ENCODE peak calls at places on chromosomes 6 and 20, in nine cellular contexts. One of them, this sample, is unnamed. For H3K4me1, the result is how much of the 10 kb centered on the place peaks cover.

GRCh38 chr20:60192351-60192750 is 234.1 kb downstream of the CDH26 start:
- DNase-seq in GM23248: peak
- DNase-seq in PC-9: no peak
- DNase-seq in HepG2: no peak
- DNase-seq in A673: no peak
- DNase-seq in GM23338: no peak
- DNase-seq in neural progenitor cell: no peak
- DNase-seq in DND-41: no peak
- DNase-seq in astrocyte: no peak
- DNase-seq in this sample: no peak

GRCh38 chr6:5398530-5398929 is 137.2 kb downstream of the FARS2 start:
- DNase-seq in GM23248: peak
- DNase-seq in PC-9: peak
- DNase-seq in HepG2: peak
- DNase-seq in A673: peak
- DNase-seq in GM23338: peak
- DNase-seq in neural progenitor cell: peak
- DNase-seq in DND-41: no peak
- DNase-seq in astrocyte: peak
- DNase-seq in this sample: peak

GRCh38 chr6:54419885-54420284 is 111.6 kb downstream of the TINAG start:
- DNase-seq in GM23248: peak
- DNase-seq in PC-9: peak
- DNase-seq in HepG2: no peak
- DNase-seq in A673: peak
- DNase-seq in GM23338: no peak
- DNase-seq in neural progenitor cell: no peak
- DNase-seq in DND-41: no peak
- DNase-seq in astrocyte: peak
- DNase-seq in this sample: no peak

GRCh38 chr6:5115168-5115567 is 30.0 kb downstream of the PPP1R3G start:
- DNase-seq in GM23248: peak
- DNase-seq in PC-9: no peak
- DNase-seq in HepG2: peak
- DNase-seq in A673: peak
- DNase-seq in GM23338: no peak
- DNase-seq in neural progenitor cell: no peak
- DNase-seq in DND-41: no peak
- DNase-seq in astrocyte: no peak
- DNase-seq in this sample: no peak

GRCh38 chr20:9100721-9101120 is 31.8 kb downstream of the PLCB4 start:
- DNase-seq in GM23248: no peak
- DNase-seq in PC-9: no peak
- DNase-seq in HepG2: no peak
- DNase-seq in A673: no peak
- DNase-seq in GM23338: no peak
- DNase-seq in neural progenitor cell: no peak
- DNase-seq in DND-41: no peak
- DNase-seq in astrocyte: no peak
- DNase-seq in this sample: no peak

GRCh38 chr6:104784884-104785283 is 74.8 kb downstream of the HACE1 start:
- DNase-seq in GM23248: peak
- DNase-seq in PC-9: no peak
- DNase-seq in HepG2: no peak
- DNase-seq in A673: peak
- DNase-seq in GM23338: no peak
- DNase-seq in neural progenitor cell: no peak
- DNase-seq in DND-41: no peak
- DNase-seq in astrocyte: peak
- DNase-seq in this sample: no peak

GRCh38 chr20:50774515-50774914 is 20.3 kb upstream of the BCAS4 start:
- DNase-seq in GM23248: no peak
- DNase-seq in PC-9: no peak
- DNase-seq in HepG2: no peak
- DNase-seq in A673: no peak
- DNase-seq in GM23338: no peak
- DNase-seq in neural progenitor cell: no peak
- DNase-seq in DND-41: no peak
- DNase-seq in astrocyte: no peak
- DNase-seq in this sample: no peak

GRCh38 chr6:160995271-160995670 is 3.7 kb downstream of the MAP3K4 start:
- DNase-seq in GM23248: no peak
- DNase-seq in PC-9: no peak
- DNase-seq in HepG2: no peak
- DNase-seq in A673: no peak
- DNase-seq in GM23338: no peak
- DNase-seq in neural progenitor cell: no peak
- DNase-seq in DND-41: no peak
- DNase-seq in astrocyte: no peak
- DNase-seq in this sample: no peak

GRCh38 chr6:13395272-13396237 is 67.2 kb upstream of the TBC1D7 start:
- DNase-seq in GM23248: peak
- DNase-seq in PC-9: peak
- DNase-seq in HepG2: peak
- DNase-seq in A673: peak
- DNase-seq in GM23338: no peak
- DNase-seq in neural progenitor cell: no peak
- DNase-seq in DND-41: no peak
- DNase-seq in astrocyte: peak
- DNase-seq in this sample: no peak

GRCh38 chr6:43076093-43076927 is at the start of gene PTK7:
- DNase-seq in GM23248: peak
- DNase-seq in PC-9: no peak
- DNase-seq in HepG2: peak
- DNase-seq in A673: peak
- DNase-seq in GM23338: peak
- DNase-seq in neural progenitor cell: peak
- DNase-seq in DND-41: peak
- DNase-seq in astrocyte: no peak
- DNase-seq in this sample: no peak

GRCh38 chr20:48660788-48661187 is 167.0 kb downstream of the PREX1 start:
- DNase-seq in GM23248: no peak
- DNase-seq in PC-9: no peak
- DNase-seq in HepG2: no peak
- DNase-seq in A673: no peak
- DNase-seq in GM23338: no peak
- DNase-seq in neural progenitor cell: no peak
- DNase-seq in DND-41: no peak
- DNase-seq in astrocyte: no peak
- DNase-seq in this sample: no peak

GRCh38 chr6:43798688-43799444 is 28.9 kb downstream of the VEGFA start:
- DNase-seq in GM23248: peak
- DNase-seq in PC-9: peak
- DNase-seq in HepG2: peak
- DNase-seq in A673: no peak
- DNase-seq in GM23338: no peak
- DNase-seq in neural progenitor cell: no peak
- DNase-seq in DND-41: no peak
- DNase-seq in astrocyte: peak
- DNase-seq in this sample: peak

GRCh38 chr6:16752206-16752867 is 8.9 kb downstream of the ATXN1 start:
- DNase-seq in GM23248: peak
- DNase-seq in PC-9: peak
- DNase-seq in HepG2: peak
- DNase-seq in A673: peak
- DNase-seq in GM23338: no peak
- DNase-seq in neural progenitor cell: no peak
- DNase-seq in DND-41: no peak
- DNase-seq in astrocyte: peak
- DNase-seq in this sample: no peak

GRCh38 chr6:165823609-165824326 is 160.7 kb upstream of the PDE10A start:
- DNase-seq in GM23248: no peak
- DNase-seq in PC-9: no peak
- DNase-seq in HepG2: no peak
- DNase-seq in A673: no peak
- DNase-seq in GM23338: no peak
- DNase-seq in neural progenitor cell: no peak
- DNase-seq in DND-41: no peak
- DNase-seq in astrocyte: no peak
- DNase-seq in this sample: no peak

GRCh38 chr20:1327241-1327653 is 1.7 kb downstream of the SDCBP2 start:
- DNase-seq in GM23248: peak
- DNase-seq in PC-9: no peak
- DNase-seq in HepG2: no peak
- DNase-seq in A673: no peak
- DNase-seq in GM23338: no peak
- DNase-seq in neural progenitor cell: no peak
- DNase-seq in DND-41: peak
- DNase-seq in astrocyte: peak
- DNase-seq in this sample: no peak

GRCh38 chr6:54646551-54647300 is 199.8 kb upstream of the FAM83B start:
- DNase-seq in GM23248: no peak
- DNase-seq in PC-9: no peak
- DNase-seq in HepG2: no peak
- DNase-seq in A673: no peak
- DNase-seq in GM23338: no peak
- DNase-seq in neural progenitor cell: no peak
- DNase-seq in DND-41: no peak
- DNase-seq in astrocyte: peak
- DNase-seq in this sample: no peak

GRCh38 chr6:47200536-47201334 is 109.0 kb downstream of the TNFRSF21 start:
- DNase-seq in GM23248: no peak
- DNase-seq in PC-9: no peak
- DNase-seq in HepG2: peak
- DNase-seq in A673: no peak
- DNase-seq in GM23338: no peak
- DNase-seq in neural progenitor cell: no peak
- DNase-seq in DND-41: no peak
- DNase-seq in astrocyte: peak
- DNase-seq in this sample: no peak

GRCh38 chr20:46342451-46343357 is 34.4 kb upstream of the CDH22 start:
- DNase-seq in GM23248: no peak
- DNase-seq in PC-9: no peak
- DNase-seq in HepG2: no peak
- DNase-seq in A673: no peak
- DNase-seq in GM23338: no peak
- DNase-seq in neural progenitor cell: no peak
- DNase-seq in DND-41: no peak
- DNase-seq in astrocyte: no peak
- DNase-seq in this sample: no peak

GRCh38 chr20:46343358-46344357 is 35.4 kb upstream of the CDH22 start:
- DNase-seq in GM23248: no peak
- DNase-seq in PC-9: no peak
- DNase-seq in HepG2: no peak
- DNase-seq in A673: peak
- DNase-seq in GM23338: no peak
- DNase-seq in neural progenitor cell: no peak
- DNase-seq in DND-41: no peak
- DNase-seq in astrocyte: no peak
- DNase-seq in this sample: no peak

GRCh38 chr20:46344488-46345162 is 36.3 kb upstream of the CDH22 start:
- DNase-seq in GM23248: no peak
- DNase-seq in PC-9: no peak
- DNase-seq in HepG2: no peak
- DNase-seq in A673: no peak
- DNase-seq in GM23338: no peak
- DNase-seq in neural progenitor cell: no peak
- DNase-seq in DND-41: no peak
- DNase-seq in astrocyte: no peak
- DNase-seq in this sample: no peak

GRCh38 chr20:46342045-46342378 is 33.7 kb upstream of the CDH22 start:
- DNase-seq in GM23248: no peak
- DNase-seq in PC-9: no peak
- DNase-seq in HepG2: no peak
- DNase-seq in A673: no peak
- DNase-seq in GM23338: no peak
- DNase-seq in neural progenitor cell: no peak
- DNase-seq in DND-41: no peak
- DNase-seq in astrocyte: no peak
- DNase-seq in this sample: no peak

GRCh38 chr20:46341374-46342044 is 33.2 kb upstream of the CDH22 start:
- DNase-seq in GM23248: no peak
- DNase-seq in PC-9: no peak
- DNase-seq in HepG2: no peak
- DNase-seq in A673: no peak
- DNase-seq in GM23338: no peak
- DNase-seq in neural progenitor cell: peak
- DNase-seq in DND-41: no peak
- DNase-seq in astrocyte: no peak
- DNase-seq in this sample: no peak
- TF ChIP-seq EZH2 in GM23248: no peak
- TF ChIP-seq EZH2 in PC-9: no peak
- TF ChIP-seq EZH2 in HepG2: no peak
- TF ChIP-seq EZH2 in A673: no peak
- TF ChIP-seq EZH2 in GM23338: no peak
- TF ChIP-seq EZH2 in neural progenitor cell: no peak
- TF ChIP-seq EZH2 in DND-41: no peak
- TF ChIP-seq EZH2 in astrocyte: peak
- TF ChIP-seq EZH2 in this sample: no peak

DNA sequence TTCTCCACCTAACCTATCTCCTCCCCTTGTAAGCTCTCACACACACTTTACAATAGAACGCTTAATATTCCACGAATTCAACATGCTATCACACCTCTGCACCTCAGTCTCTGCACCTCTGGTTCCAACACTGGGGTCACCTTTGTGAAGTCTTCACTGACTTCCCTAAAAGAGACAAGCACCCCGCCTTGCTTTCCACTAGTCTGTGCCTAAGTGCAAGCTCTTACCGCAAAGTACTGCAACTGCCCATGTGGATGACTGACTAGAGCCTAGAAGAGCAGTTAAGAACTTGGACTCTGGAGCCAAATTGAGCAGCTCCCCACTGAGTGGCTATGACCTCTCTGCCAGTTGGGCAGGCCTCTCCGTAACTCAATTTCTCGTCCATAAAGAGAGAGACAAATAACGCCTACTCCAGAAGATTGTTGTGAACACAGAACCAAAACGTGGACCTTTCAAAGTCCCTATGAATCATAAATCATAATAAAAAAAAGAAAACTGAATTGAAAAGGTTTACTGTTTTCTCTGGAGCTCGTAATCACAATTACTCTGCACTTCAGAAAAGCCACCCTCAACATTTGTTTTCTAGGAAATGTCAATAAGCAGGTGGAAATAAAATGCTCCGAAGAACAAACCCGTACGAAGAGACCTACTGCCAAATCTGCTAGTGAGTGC is 1.2 kb downstream of the IFNGR1 start:
- DNase-seq in GM23248: peak
- DNase-seq in PC-9: peak
- DNase-seq in HepG2: peak
- DNase-seq in A673: no peak
- DNase-seq in GM23338: no peak
- DNase-seq in neural progenitor cell: no peak
- DNase-seq in DND-41: no peak
- DNase-seq in astrocyte: peak
- DNase-seq in this sample: no peak
- H3K4me1 ChIP-seq in GM23248: under half
- H3K4me1 ChIP-seq in PC-9: under half
- H3K4me1 ChIP-seq in HepG2: half or more
- H3K4me1 ChIP-seq in A673: under half
- H3K4me1 ChIP-seq in GM23338: under half
- H3K4me1 ChIP-seq in neural progenitor cell: under half
- H3K4me1 ChIP-seq in DND-41: under half
- H3K4me1 ChIP-seq in astrocyte: under half
- H3K4me1 ChIP-seq in this sample: under half

GRCh38 chr6:32643904-32644303 is 6.7 kb downstream of the HLA-DQA1 start:
- DNase-seq in GM23248: no peak
- DNase-seq in PC-9: no peak
- DNase-seq in HepG2: no peak
- DNase-seq in A673: no peak
- DNase-seq in GM23338: no peak
- DNase-seq in neural progenitor cell: no peak
- DNase-seq in DND-41: no peak
- DNase-seq in astrocyte: no peak
- DNase-seq in this sample: no peak
- TF ChIP-seq EZH2 in GM23248: no peak
- TF ChIP-seq EZH2 in PC-9: no peak
- TF ChIP-seq EZH2 in HepG2: no peak
- TF ChIP-seq EZH2 in A673: no peak
- TF ChIP-seq EZH2 in GM23338: no peak
- TF ChIP-seq EZH2 in neural progenitor cell: no peak
- TF ChIP-seq EZH2 in DND-41: no peak
- TF ChIP-seq EZH2 in astrocyte: no peak
- TF ChIP-seq EZH2 in this sample: no peak

GRCh38 chr20:10919549-10920140 is 245.8 kb upstream of the JAG1 start:
- DNase-seq in GM23248: peak
- DNase-seq in PC-9: peak
- DNase-seq in HepG2: no peak
- DNase-seq in A673: no peak
- DNase-seq in GM23338: no peak
- DNase-seq in neural progenitor cell: no peak
- DNase-seq in DND-41: no peak
- DNase-seq in astrocyte: peak
- DNase-seq in this sample: no peak
- H3K4me1 ChIP-seq in GM23248: under half
- H3K4me1 ChIP-seq in PC-9: under half
- H3K4me1 ChIP-seq in HepG2: under half
- H3K4me1 ChIP-seq in A673: under half
- H3K4me1 ChIP-seq in GM23338: under half
- H3K4me1 ChIP-seq in neural progenitor cell: under half
- H3K4me1 ChIP-seq in DND-41: under half
- H3K4me1 ChIP-seq in astrocyte: under half
- H3K4me1 ChIP-seq in this sample: under half